ENCODE peak calls at places on chromosomes 12 and 14, in ten cellular contexts. D is breast epithelium, Q is AG10803, V is fibroblast of mammary gland, Y is pancreas, S is thyroid gland, X is A673, Z is WTC11, H is GM13977, N is cardiac muscle cell. M is an unnamed sample.

GRCh38 chr12:10363922-10364838 is 25.7 kb downstream of the KLRK1 start:
- DNase-seq in S (peak; percentile 31), Q (peak; percentile 47), Z (no peak), D (no peak), V (peak; percentile 45), X (peak; percentile 48), Y (no peak), H (peak; percentile 55), N (peak; percentile 30), M (no peak)

GRCh38 chr12:119446459-119446858 is 111.9 kb downstream of the CCDC60 start:
- DNase-seq in Y (no peak), X (peak; percentile 19), H (no peak), V (peak; percentile 10), S (no peak), Z (no peak), D (no peak), N (no peak), Q (no peak), M (no peak)

GRCh38 chr12:7351177-7351576 is 47.3 kb downstream of the ACSM4 start:
- DNase-seq in N (no peak), Q (no peak), X (no peak), H (no peak), D (no peak), V (no peak), Z (no peak), S (no peak), Y (no peak), M (no peak)

GRCh38 chr12:67940780-67941243 is 48.4 kb upstream of the IFNG-AS1 start:
- DNase-seq in Y (no peak), N (peak; percentile 63), V (peak; percentile 61), D (no peak), Q (peak; percentile 78), H (no peak), X (no peak), Z (no peak), S (no peak), M (no peak)

GRCh38 chr12:1319215-1319614 is 275.2 kb downstream of the FBXL14 start:
- DNase-seq in Y (no peak), V (peak; percentile 48), D (no peak), N (no peak), H (no peak), Q (peak; percentile 39), S (no peak), Z (no peak), X (no peak), M (no peak)

GRCh38 chr14:26204954-26205479 is 392.8 kb downstream of the NOVA1 start:
- DNase-seq in Y (peak; percentile 23), Z (peak; percentile 74), D (no peak), V (peak; percentile 18), N (peak; percentile 69), X (no peak), Q (no peak), H (no peak), S (peak; percentile 39), M (no peak)

GRCh38 chr12:78096909-78097597 is 266.4 kb downstream of the NAV3 start:
- DNase-seq in Y (no peak), Q (peak; percentile 77), H (no peak), S (no peak), V (peak; percentile 72), X (peak; percentile 72), N (no peak), D (no peak), Z (no peak), M (no peak)

GRCh38 chr14:102095231-102095870 is 8.5 kb upstream of the HSP90AA1 start:
- DNase-seq in S (no peak), V (peak; percentile 59), N (no peak), Y (no peak), Q (no peak), Z (no peak), X (no peak), H (no peak), D (no peak), M (no peak)

GRCh38 chr12:53700567-53700966 is 24.7 kb upstream of the ATP5MC2 start:
- DNase-seq in V (no peak), D (no peak), X (no peak), Z (no peak), Y (no peak), S (peak; percentile 54), N (no peak), Q (peak; percentile 8), H (no peak), M (no peak)

GRCh38 chr12:126033746-126034145 is 968.5 kb downstream of the AACS start:
- DNase-seq in Z (no peak), Q (no peak), S (no peak), D (no peak), X (no peak), N (no peak), V (no peak), H (no peak), Y (no peak), M (no peak)

GRCh38 chr14:54446201-54446693 is 5.1 kb upstream of the CNIH1 start:
- DNase-seq in Q (peak; percentile 38), X (no peak), V (peak; percentile 32), S (peak; percentile 93), Y (no peak), H (no peak), Z (no peak), N (no peak), D (peak; percentile 36), M (no peak)

GRCh38 chr12:72075401-72075800 is 136.8 kb downstream of the TPH2 start:
- DNase-seq in H (no peak), Q (no peak), Y (no peak), Z (no peak), N (no peak), V (no peak), D (no peak), S (no peak), X (peak; percentile 92), M (no peak)

GRCh38 chr12:72077111-72077820 is 138.6 kb downstream of the TPH2 start:
- DNase-seq in Q (no peak), Y (no peak), D (no peak), S (no peak), N (no peak), X (no peak), Z (no peak), V (no peak), H (no peak), M (no peak)

GRCh38 chr12:72074956-72075355 is 136.3 kb downstream of the TPH2 start:
- DNase-seq in S (no peak), D (no peak), Z (no peak), H (no peak), X (peak; percentile 78), Q (no peak), N (no peak), Y (no peak), V (no peak), M (no peak)

GRCh38 chr12:72076558-72076915 is 137.9 kb downstream of the TPH2 start:
- DNase-seq in V (no peak), H (no peak), Y (no peak), Q (no peak), S (no peak), Z (no peak), X (no peak), N (no peak), D (no peak), M (no peak)

DNA sequence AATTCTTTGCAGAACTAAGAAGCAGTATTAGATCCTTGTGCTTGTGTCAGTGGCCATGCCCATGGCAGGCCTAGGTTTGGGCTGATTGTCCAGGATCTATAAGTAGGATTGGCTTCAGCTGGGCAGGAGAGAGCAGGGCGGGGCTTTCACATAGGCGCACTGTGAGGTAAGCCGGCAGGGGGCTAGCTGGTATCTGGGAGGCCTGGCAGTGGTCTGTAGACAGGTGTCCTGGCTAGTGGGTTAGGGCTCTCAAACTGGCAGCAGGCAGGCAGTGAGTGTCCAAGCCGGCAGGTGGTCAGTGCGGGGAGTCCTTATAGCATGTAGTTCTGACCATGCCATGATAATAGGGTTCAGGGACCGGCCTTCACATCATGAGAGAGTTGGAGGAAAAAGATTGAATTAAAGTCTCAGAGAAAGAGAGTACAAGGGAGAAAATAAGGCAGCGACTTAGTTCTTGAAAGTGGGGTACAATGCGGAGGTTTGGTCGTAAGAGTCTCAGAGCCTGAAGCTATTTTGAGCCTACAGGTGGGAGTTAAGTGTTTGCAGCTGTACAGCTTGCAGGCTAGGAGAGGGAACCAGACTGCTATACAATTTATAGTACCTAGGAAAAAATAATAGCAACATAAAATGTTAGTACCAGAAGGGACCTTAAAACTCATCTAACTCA is 137.4 kb downstream of the TPH2 start:
- DNase-seq in S (no peak), N (no peak), Y (no peak), D (no peak), Q (no peak), V (no peak), X (no peak), Z (no peak), H (no peak), M (peak; percentile 68)
- TF ChIP-seq CTCF in S (no peak), N (no peak), Y (no peak), D (no peak), Q (no peak), V (no peak), X (no peak), Z (no peak), H (no peak), M (no peak)

GRCh38 chr12:112506513-112507166 is 87.9 kb downstream of the PTPN11 start:
- DNase-seq in X (no peak), V (no peak), H (no peak), Y (no peak), Q (no peak), S (no peak), D (no peak), N (no peak), Z (no peak), M (no peak)
- TF ChIP-seq CTCF in X (no peak), V (peak; percentile 3), H (no peak), Y (no peak), Q (no peak), S (no peak), D (no peak), N (no peak), Z (no peak), M (no peak)

GRCh38 chr12:26153421-26154154 is 28.8 kb upstream of the BHLHE41 start:
- DNase-seq in V (peak; percentile 96), H (no peak), Y (peak; percentile 71), Z (no peak), Q (peak; percentile 95), D (no peak), S (no peak), X (peak; percentile 57), N (peak; percentile 14), M (no peak)
- TF ChIP-seq CTCF in V (peak; percentile 28), H (no peak), Y (no peak), Z (no peak), Q (peak; percentile 47), D (no peak), S (no peak), X (peak; percentile 20), N (peak; percentile 20), M (peak; percentile 51)

DNA sequence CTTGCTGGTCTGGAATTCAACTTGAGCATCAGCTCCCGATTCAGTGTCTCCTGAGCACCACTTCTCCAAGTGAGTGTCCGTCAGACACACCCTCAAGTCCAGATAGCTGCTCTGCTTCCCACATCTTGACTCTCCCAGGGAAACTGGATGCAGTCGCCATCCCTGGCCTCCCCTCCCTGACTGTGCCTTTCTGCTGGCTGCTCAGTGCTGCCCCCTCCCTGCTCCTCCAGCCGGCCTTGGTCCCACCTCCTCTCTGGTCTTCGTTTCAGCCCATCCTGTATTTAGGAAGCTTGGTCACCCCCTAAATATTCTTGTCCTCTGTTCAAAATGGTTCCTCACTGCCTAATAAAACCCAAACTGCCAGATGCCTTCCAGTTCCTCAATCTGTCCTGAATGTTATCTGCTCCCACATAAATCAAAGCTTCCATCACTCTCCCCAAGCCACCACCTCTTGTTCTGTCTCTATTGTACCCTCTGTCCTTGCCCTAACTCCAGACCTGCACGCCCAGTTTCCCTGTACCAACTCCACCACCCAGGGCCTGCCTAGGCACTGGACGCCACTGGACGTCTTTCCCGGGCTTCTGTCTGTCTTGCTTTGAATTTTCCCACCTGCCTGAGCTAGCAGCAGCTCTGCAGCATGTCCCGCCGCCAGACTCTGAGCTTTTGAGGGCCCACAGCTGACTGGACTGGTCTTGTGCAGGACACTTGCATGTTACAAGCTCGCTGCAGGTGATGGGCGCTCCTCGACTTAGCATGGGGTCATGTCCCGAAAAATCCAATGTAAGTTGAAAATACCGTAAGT is 33.8 kb downstream of the CCDC92 start:
- DNase-seq in V (peak; percentile 6), D (no peak), Z (peak; percentile 69), S (no peak), X (no peak), Q (no peak), Y (no peak), N (peak; percentile 32), H (no peak), M (no peak)
- TF ChIP-seq CTCF in V (peak; percentile 43), D (no peak), Z (peak; percentile 50), S (no peak), X (peak; percentile 54), Q (peak; percentile 22), Y (no peak), N (peak; percentile 44), H (peak; percentile 45), M (peak; percentile 61)